ENCODE peak calls at places on chromosomes 5 and 9, in four cellular contexts. Q is GM12878, O is HepG2, I is A549. C is an unnamed sample.

GRCh38 chr5:98763001-98763630 is 10.3 kb upstream of the RGMB start:
- DNase-seq in I (no peak), O (no peak), Q (no peak), C (no peak)

GRCh38 chr5:10329808-10330481 is 22.2 kb upstream of the CMBL start:
- DNase-seq in Q (no peak), I (no peak), O (no peak), C (peak)

GRCh38 chr9:124286292-124286931 is 28.7 kb downstream of the NEK6 start:
- DNase-seq in Q (peak), O (no peak), I (peak), C (no peak)

GRCh38 chr5:174732040-174733020 is 7.9 kb downstream of the MSX2 start:
- DNase-seq in I (no peak), Q (no peak), O (no peak), C (no peak)

GRCh38 chr5:93654676-93655075 is 71.7 kb downstream of the NR2F1 start:
- DNase-seq in O (no peak), Q (no peak), I (no peak), C (no peak)

GRCh38 chr9:90881648-90882047 is 80.0 kb downstream of the SYK start:
- DNase-seq in I (no peak), Q (peak), O (no peak), C (no peak)

GRCh38 chr9:92671323-92671722 is 1.4 kb upstream of the IPPK start:
- DNase-seq in O (peak), Q (no peak), I (peak), C (no peak)

GRCh38 chr5:133123297-133123696 is 71.5 kb downstream of the HSPA4 start:
- DNase-seq in I (no peak), O (no peak), Q (no peak), C (no peak)

GRCh38 chr9:107268560-107268959 is 14.5 kb upstream of the RAD23B start:
- DNase-seq in Q (no peak), I (no peak), O (no peak), C (no peak)

GRCh38 chr5:58940446-58940845 is 357.6 kb downstream of the RAB3C start:
- DNase-seq in I (no peak), O (no peak), Q (no peak), C (no peak)

GRCh38 chr5:113663879-113664278 is 150.4 kb downstream of the YTHDC2 start:
- DNase-seq in Q (no peak), O (peak), I (peak), C (peak)

GRCh38 chr9:4550777-4551476 is 60.7 kb downstream of the SLC1A1 start:
- DNase-seq in Q (no peak), O (no peak), I (no peak), C (no peak)

GRCh38 chr9:14314424-14314928 is 535 bp upstream of the NFIB start:
- DNase-seq in Q (no peak), I (peak), O (peak), C (peak)

GRCh38 chr5:123512631-123513461 is 869 bp downstream of the CSNK1G3 start:
- DNase-seq in O (peak), Q (no peak), I (peak), C (peak)

GRCh38 chr5:146906803-146907202 is 28.2 kb upstream of the PPP2R2B start:
- DNase-seq in O (no peak), I (no peak), Q (no peak), C (no peak)

GRCh38 chr5:8581047-8581446 is 712.1 kb downstream of the MTRR start:
- DNase-seq in I (no peak), O (no peak), Q (no peak), C (no peak)

GRCh38 chr9:91693226-91693625 is 256.8 kb downstream of the ROR2 start:
- DNase-seq in Q (no peak), O (no peak), I (no peak), C (no peak)

GRCh38 chr5:2841208-2841607 is 89.7 kb upstream of the IRX2 start:
- DNase-seq in O (no peak), Q (no peak), I (no peak), C (no peak)

GRCh38 chr9:111163738-111164399 is 125.6 kb upstream of the LPAR1 start:
- DNase-seq in I (no peak), O (no peak), Q (no peak), C (no peak)

GRCh38 chr9:89529243-89530030 is 31.5 kb upstream of the SEMA4D start:
- DNase-seq in Q (no peak), O (no peak), I (no peak), C (no peak)

GRCh38 chr9:88056876-88057275 is 81.4 kb downstream of the SPATA31C2 start:
- DNase-seq in O (no peak), Q (no peak), I (no peak), C (no peak)

GRCh38 chr5:68315679-68316271 is 100.2 kb downstream of the PIK3R1 start:
- DNase-seq in Q (peak), I (no peak), O (no peak), C (no peak)

GRCh38 chr5:164375051-164375450 is 869.6 kb downstream of the MAT2B start:
- DNase-seq in I (no peak), Q (no peak), O (no peak), C (no peak)

GRCh38 chr5:67732471-67732870 is 483.1 kb upstream of the PIK3R1 start:
- DNase-seq in O (no peak), I (no peak), Q (peak), C (no peak)

GRCh38 chr5:128491291-128491690 is 46.8 kb downstream of the FBN2 start:
- DNase-seq in O (no peak), I (no peak), Q (no peak), C (no peak)

GRCh38 chr9:94160594-94161501 is 76.6 kb downstream of the PTPDC1 start:
- DNase-seq in O (peak), I (no peak), Q (no peak), C (no peak)

GRCh38 chr9:77647659-77648457 is at the start of gene GNA14:
- DNase-seq in Q (no peak), O (no peak), I (no peak), C (no peak)

GRCh38 chr5:119212026-119212425 is 141.1 kb downstream of the DMXL1 start:
- DNase-seq in O (no peak), I (no peak), Q (no peak), C (no peak)

GRCh38 chr5:174493536-174493935 is 230.8 kb upstream of the MSX2 start:
- DNase-seq in Q (no peak), O (no peak), I (no peak), C (peak)

GRCh38 chr5:132183723-132184122 is 43.9 kb downstream of the P4HA2 start:
- DNase-seq in Q (no peak), I (no peak), O (no peak), C (no peak)

GRCh38 chr5:137822158-137822764 is 45.4 kb upstream of the MYOT start:
- DNase-seq in I (peak), O (peak), Q (no peak), C (peak)

GRCh38 chr5:58410441-58410840 is 49.4 kb downstream of the PLK2 start:
- DNase-seq in I (peak), Q (no peak), O (no peak), C (no peak)

GRCh38 chr9:120692901-120693573 is 21.2 kb downstream of the MEGF9 start:
- DNase-seq in Q (no peak), O (no peak), I (no peak), C (no peak)

GRCh38 chr9:121636411-121636865 is 15.0 kb upstream of the DAB2IP start:
- DNase-seq in Q (no peak), I (no peak), O (no peak), C (peak)

GRCh38 chr5:164934039-164934438 is 1428.6 kb downstream of the MAT2B start:
- DNase-seq in I (no peak), Q (no peak), O (no peak), C (no peak)

GRCh38 chr5:158164648-158165047 is 305.7 kb upstream of the CLINT1 start:
- DNase-seq in Q (no peak), O (no peak), I (no peak), C (no peak)

GRCh38 chr5:15026944-15027343 is 155.4 kb upstream of the ANKH start:
- DNase-seq in I (no peak), Q (no peak), O (no peak), C (no peak)

GRCh38 chr9:112050544-112051475 is 124.3 kb downstream of the SUSD1 start:
- DNase-seq in Q (no peak), I (no peak), O (peak), C (no peak)

GRCh38 chr5:156414381-156414780 is 87.4 kb downstream of the SGCD start:
- DNase-seq in Q (no peak), O (no peak), I (no peak), C (no peak)

GRCh38 chr5:156409834-156410233 is 82.9 kb downstream of the SGCD start:
- DNase-seq in I (no peak), O (no peak), Q (no peak), C (no peak)

GRCh38 chr5:156411957-156412356 is 85.0 kb downstream of the SGCD start:
- DNase-seq in I (no peak), O (no peak), Q (no peak), C (no peak)

GRCh38 chr5:156406023-156406422 is 79.1 kb downstream of the SGCD start:
- DNase-seq in I (no peak), O (no peak), Q (no peak), C (no peak)

DNA sequence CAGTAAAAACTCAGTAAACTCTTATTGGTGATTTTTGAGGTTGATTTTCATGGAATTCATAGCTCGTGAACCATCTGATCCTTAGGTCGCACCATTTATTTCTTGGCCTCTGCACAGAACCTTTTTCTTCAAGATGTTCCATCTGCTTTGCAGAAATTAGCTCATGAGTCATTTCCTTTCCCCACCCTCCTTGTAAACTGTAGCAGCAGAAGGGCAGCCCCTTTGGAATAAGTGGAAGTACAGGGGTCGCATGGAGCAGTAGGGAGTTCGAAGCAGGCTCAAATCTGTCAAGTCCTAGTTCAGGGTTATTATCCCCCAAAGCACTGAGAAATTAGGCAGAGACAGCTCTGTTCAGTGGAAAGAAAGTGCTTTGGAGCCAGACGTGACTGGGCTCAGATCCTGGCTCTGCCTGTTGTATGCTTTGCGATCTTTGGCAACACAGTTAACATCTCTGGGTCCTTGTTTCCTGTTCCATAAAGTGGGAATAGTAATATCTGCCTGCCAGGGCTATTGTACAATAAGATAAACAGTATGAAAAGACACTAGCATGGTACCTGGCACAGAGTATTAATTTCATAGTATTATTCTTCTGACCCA is 84.3 kb downstream of the SGCD start:
- DNase-seq in I (peak), Q (no peak), O (no peak), C (no peak)
- TF ChIP-seq USF2 in I (no peak), Q (no peak), O (no peak), C (no peak)

DNA sequence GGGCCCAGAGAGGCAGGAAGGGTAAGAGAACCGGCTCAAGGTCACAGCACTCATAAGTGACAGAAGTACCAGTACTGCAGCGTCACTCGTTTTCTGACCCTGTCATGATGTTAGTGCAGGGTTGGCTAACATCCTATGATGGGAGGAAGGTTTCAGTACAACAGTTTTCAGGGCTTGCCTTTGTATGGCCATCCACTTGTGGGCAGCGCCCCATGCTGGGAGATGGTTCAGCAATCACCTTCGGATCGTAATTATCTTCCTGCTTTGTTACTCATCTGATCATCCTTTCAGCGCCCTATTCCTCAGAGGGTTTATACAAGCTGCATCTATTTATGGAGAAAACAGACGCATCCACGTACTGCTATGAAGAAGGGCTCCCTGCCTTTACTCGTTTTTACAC is 2.4 kb downstream of the MAP1B start:
- DNase-seq in O (no peak), I (peak), Q (no peak), C (peak)
- TF ChIP-seq PBX3 in O (no peak), I (no peak), Q (no peak), C (no peak)

GRCh38 chr9:125655691-125656410 is 51.2 kb downstream of the MAPKAP1 start:
- DNase-seq in Q (no peak), O (no peak), I (no peak), C (no peak)
- TF ChIP-seq USF2 in Q (no peak), O (no peak), I (no peak), C (no peak)

DNA sequence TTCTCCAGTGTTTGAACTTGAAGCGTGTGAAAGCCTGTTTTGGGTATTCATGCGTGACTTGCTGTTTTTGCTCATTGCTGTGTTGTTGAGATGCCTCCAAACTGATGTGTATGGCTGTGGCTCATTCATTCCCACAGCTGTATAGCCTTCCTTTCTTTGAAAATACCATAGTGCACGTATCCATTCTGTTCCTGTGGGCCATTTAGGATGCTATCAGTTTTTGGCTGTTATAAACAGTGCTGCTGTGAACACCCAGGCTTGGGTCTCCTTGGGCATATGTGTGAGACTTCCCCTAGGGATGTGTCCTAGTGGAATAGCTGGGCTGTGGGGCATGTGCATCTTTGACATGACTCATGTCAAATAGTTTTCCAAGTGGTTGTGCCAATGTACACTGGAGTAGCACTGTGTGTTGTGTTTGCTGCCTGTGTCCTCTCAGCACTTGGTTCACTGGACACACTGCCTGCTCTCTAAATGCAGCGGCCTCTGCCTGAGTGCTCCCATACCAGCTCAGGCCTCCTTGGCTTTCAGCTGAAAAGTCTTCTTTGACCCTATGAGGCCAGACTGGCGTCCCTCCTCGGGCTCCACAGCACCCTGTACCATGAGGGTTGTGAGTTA is 102.6 kb upstream of the TBC1D2 start:
- DNase-seq in I (no peak), Q (no peak), O (no peak), C (no peak)
- TF ChIP-seq PBX3 in I (no peak), Q (no peak), O (no peak), C (no peak)

DNA sequence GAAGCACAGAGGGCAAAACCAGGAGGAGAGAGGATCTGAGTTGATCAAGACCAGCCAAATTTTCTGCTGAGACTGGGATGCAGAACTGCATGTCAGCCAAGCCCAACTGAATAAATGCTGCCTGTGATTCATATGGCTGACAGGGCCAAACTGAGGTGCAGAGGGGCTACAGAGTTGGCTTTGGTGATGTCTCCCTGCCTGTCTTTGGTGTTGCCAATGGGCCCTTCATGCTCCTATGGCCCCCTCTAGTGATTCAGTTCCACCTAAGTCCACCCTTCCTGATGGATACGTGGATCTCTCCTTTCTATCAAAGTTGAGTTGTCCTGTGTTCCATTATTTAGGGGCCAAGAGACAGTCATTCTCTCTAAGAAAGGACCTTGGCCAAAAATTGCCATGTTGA is 163.6 kb upstream of the TLE4 start:
- DNase-seq in O (no peak), Q (no peak), I (no peak), C (no peak)
- TF ChIP-seq USF2 in O (no peak), Q (no peak), I (no peak), C (no peak)

GRCh38 chr5:112183103-112183634 is 235.9 kb downstream of the EPB41L4A start:
- DNase-seq in I (no peak), O (no peak), Q (no peak), C (no peak)
- TF ChIP-seq PBX3 in I (no peak), O (no peak), Q (no peak), C (no peak)

GRCh38 chr5:13214182-13214581 is 730.3 kb downstream of the DNAH5 start:
- DNase-seq in O (no peak), Q (no peak), I (no peak), C (no peak)

GRCh38 chr5:13217636-13218035 is 726.9 kb downstream of the DNAH5 start:
- DNase-seq in Q (no peak), I (no peak), O (no peak), C (no peak)

GRCh38 chr5:13218518-13218917 is 726.0 kb downstream of the DNAH5 start:
- DNase-seq in Q (no peak), I (peak), O (no peak), C (no peak)

GRCh38 chr5:13215370-13215769 is 729.1 kb downstream of the DNAH5 start:
- DNase-seq in I (no peak), O (no peak), Q (no peak), C (no peak)

DNA sequence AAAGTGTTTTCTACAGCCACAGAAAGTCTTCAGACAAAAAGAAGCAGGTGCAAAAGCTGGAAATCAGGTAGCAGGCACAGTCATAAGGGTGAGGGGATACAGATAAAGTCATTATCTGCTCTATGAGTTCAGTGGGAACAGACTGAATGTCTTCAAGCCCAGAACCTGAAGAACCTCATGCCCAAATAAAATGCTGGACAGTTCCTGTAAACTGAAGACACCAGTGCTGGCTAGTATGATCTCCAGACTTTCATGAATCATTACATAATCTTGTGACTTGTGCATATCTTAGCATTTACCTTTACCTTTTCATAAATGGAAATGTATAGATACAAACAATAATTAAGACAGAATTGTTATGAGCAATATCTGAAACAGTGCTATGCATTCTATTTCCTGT is 728.7 kb downstream of the DNAH5 start:
- DNase-seq in Q (no peak), I (no peak), O (no peak), C (no peak)
- TF ChIP-seq USF2 in Q (no peak), I (no peak), O (no peak), C (no peak)

GRCh38 chr9:136474974-136475865 is 7.6 kb downstream of the SEC16A start:
- DNase-seq in Q (no peak), O (no peak), I (no peak), C (no peak)
- TF ChIP-seq PBX3 in Q (no peak), O (no peak), I (no peak), C (no peak)

GRCh38 chr5:139764250-139764791 is 31.3 kb upstream of the PSD2 start:
- DNase-seq in Q (no peak), I (no peak), O (no peak), C (peak)
- TF ChIP-seq USF2 in Q (no peak), I (no peak), O (no peak), C (no peak)

GRCh38 chr5:150500905-150501304 is 7.0 kb upstream of the NDST1 start:
- DNase-seq in I (no peak), Q (no peak), O (no peak), C (no peak)
- TF ChIP-seq PBX3 in I (no peak), Q (no peak), O (no peak), C (no peak)

C was measured in SK-N-SH.